ENCODE peak calls at places on chromosomes 13 and 19, in six cellular contexts. J is HepG2, E is uterus, C is transverse colon, P is Peyer's patch, F is IMR-90. Y is an unnamed sample.
A peak's percentile ranks its signal among the peaks of the same experiment; 100 is the strongest.

GRCh38 chr19:32570081-32570785 is 10.8 kb upstream of the PDCD5 start:
- DNase-seq in C (peak; percentile 56), P (peak; percentile 71), J (peak; percentile 62), F (peak; percentile 57), E (peak; percentile 50), Y (peak; percentile 75)

GRCh38 chr13:112104873-112105234 is 37.9 kb downstream of the SOX1 start:
- DNase-seq in E (no peak), F (no peak), C (no peak), J (no peak), P (no peak), Y (no peak)

GRCh38 chr13:21231426-21231945 is 55.0 kb downstream of the MRPL57 start:
- DNase-seq in J (no peak), F (no peak), P (no peak), E (no peak), C (no peak), Y (no peak)

GRCh38 chr13:98041081-98041820 is 87.8 kb downstream of the IPO5 start:
- DNase-seq in J (no peak), F (no peak), P (no peak), E (no peak), C (no peak), Y (no peak)

GRCh38 chr13:95970878-95971277 is 82.3 kb downstream of the UGGT2 start:
- DNase-seq in J (no peak), E (no peak), P (no peak), C (no peak), F (no peak), Y (no peak)

GRCh38 chr13:86870388-86870966 is 800.7 kb upstream of the SLITRK5 start:
- DNase-seq in J (peak; percentile 3), C (no peak), F (peak; percentile 43), E (no peak), P (no peak), Y (no peak)

GRCh38 chr13:22050951-22051563 is 380.2 kb downstream of the FGF9 start:
- DNase-seq in P (peak; percentile 57), E (no peak), J (no peak), C (no peak), F (no peak), Y (peak; percentile 25)

GRCh38 chr13:71727036-71727435 is 140.0 kb downstream of the DACH1 start:
- DNase-seq in P (no peak), E (no peak), J (no peak), C (no peak), F (no peak), Y (no peak)

GRCh38 chr19:1864480-1865171 is 1.2 kb upstream of the KLF16 start:
- DNase-seq in C (peak; percentile 83), E (no peak), P (peak; percentile 87), J (peak; percentile 66), F (peak; percentile 38), Y (peak; percentile 70)

GRCh38 chr13:32165791-32166190 is 134.2 kb downstream of the FRY start:
- DNase-seq in E (no peak), P (no peak), C (no peak), F (no peak), J (no peak), Y (no peak)

GRCh38 chr13:113318956-113319355 is 21.9 kb downstream of the LAMP1 start:
- DNase-seq in F (no peak), E (no peak), P (no peak), C (no peak), J (no peak), Y (no peak)

GRCh38 chr19:40282920-40283319 is 2.2 kb downstream of the AKT2 start:
- DNase-seq in E (no peak), P (no peak), F (peak; percentile 22), J (no peak), C (no peak), Y (no peak)

GRCh38 chr13:111429064-111429558 is 108.7 kb downstream of the TEX29 start:
- DNase-seq in F (peak; percentile 18), C (peak; percentile 43), E (no peak), J (peak; percentile 49), P (peak; percentile 64), Y (peak; percentile 74)

GRCh38 chr13:51861728-51862300 is at the start of gene CCDC70:
- DNase-seq in P (no peak), E (no peak), J (no peak), F (peak; percentile 39), C (no peak), Y (no peak)

GRCh38 chr13:28161370-28161769 is 23.0 kb downstream of the PAN3 start:
- DNase-seq in P (peak; percentile 78), E (no peak), J (peak; percentile 68), C (peak; percentile 24), F (peak; percentile 36), Y (no peak)

GRCh38 chr13:91155512-91156114 is 191.9 kb upstream of the MIR17HG start:
- DNase-seq in F (no peak), P (no peak), J (no peak), E (no peak), C (no peak), Y (no peak)

GRCh38 chr19:31261651-31262331 is 87.4 kb downstream of the TSHZ3 start:
- DNase-seq in F (peak; percentile 38), J (no peak), P (no peak), E (peak; percentile 47), C (no peak), Y (no peak)

GRCh38 chr19:48271531-48272151 is 1.8 kb downstream of the ZNF114 start:
- DNase-seq in C (peak; percentile 27), J (peak; percentile 67), E (peak; percentile 28), F (peak; percentile 35), P (peak; percentile 51), Y (peak; percentile 39)

GRCh38 chr19:43739836-43740235 is 14.9 kb downstream of the SMG9 start:
- DNase-seq in J (no peak), F (no peak), E (no peak), P (peak; percentile 85), C (peak; percentile 87), Y (no peak)

GRCh38 chr13:98582947-98583346 is 6.0 kb upstream of the STK24 start:
- DNase-seq in F (no peak), C (no peak), J (no peak), E (no peak), P (no peak), Y (no peak)

DNA sequence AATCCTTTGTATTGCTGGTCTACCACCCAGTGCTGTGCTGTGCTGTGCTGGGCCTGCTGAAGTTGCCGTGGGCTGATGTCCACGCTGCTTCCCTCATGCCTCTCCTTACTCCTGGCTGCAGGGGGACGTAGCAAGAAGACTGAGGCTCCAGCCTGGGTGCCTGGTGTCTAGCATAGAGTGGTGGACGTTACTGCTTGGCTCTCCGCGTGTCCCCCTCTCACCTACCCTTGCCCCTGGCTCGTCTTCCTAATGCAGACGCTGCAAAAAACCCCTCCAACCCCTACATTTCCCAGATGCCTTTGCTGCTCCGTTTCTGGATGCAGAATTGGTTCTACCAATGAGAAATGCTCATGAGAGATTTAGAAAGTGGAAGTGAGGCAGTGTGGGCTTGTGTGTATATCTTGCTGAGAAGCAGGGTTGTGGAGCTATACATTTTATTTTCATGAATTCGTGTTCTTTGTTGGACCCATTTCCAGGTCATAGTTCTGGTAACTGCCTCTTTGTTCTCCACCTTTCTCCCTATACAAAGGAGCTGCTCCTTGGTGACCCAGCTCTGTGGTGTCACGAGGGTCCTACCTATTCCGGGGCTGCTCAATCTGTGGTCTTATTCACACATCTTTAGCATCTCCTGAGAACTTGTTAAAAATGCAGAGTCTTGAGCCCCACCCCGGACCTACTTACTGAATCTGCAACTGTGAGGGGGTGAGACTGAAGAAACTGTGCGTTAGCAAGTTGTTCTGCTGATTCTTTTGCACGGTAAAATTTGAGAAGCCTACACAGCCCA is 7.9 kb upstream of the DENND1C start:
- DNase-seq in C (no peak), E (no peak), P (no peak), J (no peak), F (no peak), Y (no peak)
- TF ChIP-seq POLR2A in C (no peak), E (no peak), P (no peak), J (no peak), F (no peak), Y (no peak)

GRCh38 chr19:10399878-10400277 is 3.5 kb downstream of the CDC37 start:
- DNase-seq in E (no peak), F (no peak), C (no peak), P (no peak), J (no peak), Y (no peak)

GRCh38 chr19:10406191-10406590 is 2.8 kb upstream of the CDC37 start:
- DNase-seq in F (no peak), J (no peak), E (no peak), P (no peak), C (no peak), Y (no peak)

GRCh38 chr19:10403137-10404021 is at the start of gene CDC37:
- DNase-seq in F (peak; percentile 97), C (peak; percentile 98), P (peak; percentile 99), E (peak; percentile 95), J (peak; percentile 89), Y (peak; percentile 98)

GRCh38 chr19:10404888-10405808 is 1.8 kb upstream of the CDC37 start:
- DNase-seq in F (no peak), C (no peak), J (no peak), P (no peak), E (no peak), Y (no peak)

GRCh38 chr19:10402441-10403038 is 802 bp downstream of the CDC37 start:
- DNase-seq in J (peak; percentile 64), C (peak; percentile 45), F (no peak), E (peak; percentile 55), P (no peak), Y (no peak)
- H3K27ac ChIP-seq in J (peak overlapping the region; percentile 62), C (peak overlapping the region; percentile 87), F (peak overlapping the region; percentile 95), E (peak overlapping the region; percentile 68), P (peak overlapping the region; percentile 72), Y (peak overlapping the region; percentile 32)

GRCh38 chr19:52269338-52270261 is at the start of gene ZNF766:
- DNase-seq in F (peak; percentile 94), C (peak; percentile 98), E (peak; percentile 98), P (peak; percentile 99), J (peak; percentile 90), Y (peak; percentile 98)
- TF ChIP-seq POLR2A in F (peak; percentile 85), C (peak; percentile 86), E (peak; percentile 94), P (peak; percentile 78), J (peak; percentile 88), Y (peak; percentile 58)

GRCh38 chr19:14406645-14407331 is 12.4 kb downstream of the DDX39A start:
- DNase-seq in E (no peak), F (no peak), C (no peak), P (no peak), J (no peak), Y (no peak)
- H3K27ac ChIP-seq in E (peak overlapping the region; percentile 73), F (no peak overlapping the region), C (peak overlapping the region; percentile 75), P (peak overlapping the region; percentile 77), J (no peak overlapping the region), Y (peak overlapping the region; percentile 80)

Y was measured in testis.